ENCODE peak calls at places on chromosomes 13 and 19, in seven cellular contexts. P is effector memory CD4-positive, alpha-beta T cell; N is AG10803; K is omental fat pad; Q is ascending aorta; T is fibroblast of mammary gland; C is cardiac fibroblast. D is an unnamed sample.
A peak's percentile ranks its signal among the peaks of the same experiment; 100 is the strongest.

GRCh38 chr19:55528030-55528801 is 8.7 kb downstream of the SBK2 start:
- DNase-seq in P (no peak), N (peak; percentile 37), K (no peak), Q (no peak), T (no peak), C (no peak), D (no peak)

GRCh38 chr13:99995503-99996176 is 14.1 kb downstream of the ZIC2 start:
- DNase-seq in P (no peak), N (no peak), K (no peak), Q (peak; percentile 22), T (no peak), C (no peak), D (no peak)

GRCh38 chr19:41535029-41535622 is 40.8 kb upstream of the CEACAM21 start:
- DNase-seq in P (no peak), N (no peak), K (no peak), Q (no peak), T (no peak), C (no peak), D (no peak)

GRCh38 chr13:66895780-66896179 is 334.4 kb downstream of the PCDH9 start:
- DNase-seq in P (no peak), N (no peak), K (no peak), Q (no peak), T (no peak), C (no peak), D (no peak)

GRCh38 chr13:107271226-107271625 is 703.3 kb upstream of the ARGLU1 start:
- DNase-seq in P (no peak), N (no peak), K (no peak), Q (no peak), T (peak; percentile 26), C (peak; percentile 72), D (no peak)

GRCh38 chr19:6772028-6772865 is at the start of gene VAV1:
- DNase-seq in P (peak; percentile 74), N (no peak), K (no peak), Q (peak; percentile 72), T (no peak), C (no peak), D (peak; percentile 80)

GRCh38 chr19:2324220-2324948 is 4.0 kb downstream of the LSM7 start:
- DNase-seq in P (no peak), N (no peak), K (no peak), Q (no peak), T (no peak), C (no peak), D (no peak)

GRCh38 chr13:41457589-41458186 is 338 bp downstream of the RGCC start:
- DNase-seq in P (no peak), N (no peak), K (no peak), Q (no peak), T (no peak), C (no peak), D (peak; percentile 33)

GRCh38 chr19:47779524-47780214 is 1.2 kb downstream of the SELENOW start:
- DNase-seq in P (no peak), N (peak; percentile 28), K (no peak), Q (peak; percentile 84), T (no peak), C (peak; percentile 22), D (peak; percentile 51)

GRCh38 chr19:34982275-34982674 is 17.8 kb upstream of the GRAMD1A start:
- DNase-seq in P (no peak), N (no peak), K (no peak), Q (no peak), T (no peak), C (no peak), D (no peak)

GRCh38 chr19:46077815-46078167 is 37.0 kb upstream of the IGFL4 start:
- DNase-seq in P (no peak), N (no peak), K (no peak), Q (no peak), T (no peak), C (no peak), D (no peak)

GRCh38 chr19:30065680-30066606 is 123.9 kb downstream of the URI1 start:
- DNase-seq in P (no peak), N (no peak), K (no peak), Q (peak; percentile 27), T (no peak), C (no peak), D (no peak)

GRCh38 chr13:41193469-41193868 is 900 bp downstream of the KBTBD7 start:
- DNase-seq in P (no peak), N (no peak), K (no peak), Q (no peak), T (no peak), C (no peak), D (no peak)

GRCh38 chr13:75359266-75359665 is 122.7 kb downstream of the TBC1D4 start:
- DNase-seq in P (no peak), N (peak; percentile 92), K (no peak), Q (no peak), T (peak; percentile 92), C (peak; percentile 72), D (no peak)

GRCh38 chr13:100826441-100826840 is 151.8 kb upstream of the TMTC4 start:
- DNase-seq in P (no peak), N (no peak), K (no peak), Q (no peak), T (no peak), C (no peak), D (no peak)

GRCh38 chr19:34224996-34225658 is 29.2 kb upstream of the GARRE1 start:
- DNase-seq in P (no peak), N (peak; percentile 23), K (no peak), Q (no peak), T (peak; percentile 54), C (peak; percentile 22), D (no peak)

GRCh38 chr19:38683393-38684077 is 36.1 kb downstream of the ACTN4 start:
- DNase-seq in P (peak; percentile 59), N (peak; percentile 89), K (peak; percentile 64), Q (peak; percentile 92), T (peak; percentile 90), C (peak; percentile 87), D (peak; percentile 84)

GRCh38 chr13:80038371-80038770 is 302.6 kb downstream of the SPRY2 start:
- DNase-seq in P (no peak), N (no peak), K (no peak), Q (no peak), T (no peak), C (no peak), D (no peak)

GRCh38 chr19:8397746-8398721 is 7.9 kb downstream of the RAB11B start:
- DNase-seq in P (no peak), N (no peak), K (no peak), Q (no peak), T (no peak), C (no peak), D (no peak)

GRCh38 chr19:41882568-41883462 is at the start of gene ARHGEF1:
- DNase-seq in P (peak; percentile 58), N (peak; percentile 27), K (no peak), Q (no peak), T (no peak), C (peak; percentile 39), D (peak; percentile 63)

GRCh38 chr13:94345374-94346195 is 133.9 kb downstream of the DCT start:
- DNase-seq in P (no peak), N (peak; percentile 59), K (no peak), Q (no peak), T (peak; percentile 56), C (peak; percentile 70), D (no peak)

GRCh38 chr19:51505904-51506303 is 4.3 kb upstream of the SIGLEC12 start:
- DNase-seq in P (no peak), N (no peak), K (no peak), Q (no peak), T (no peak), C (no peak), D (no peak)

GRCh38 chr19:2415973-2416319 is 11.4 kb downstream of the TIMM13 start:
- DNase-seq in P (no peak), N (no peak), K (no peak), Q (no peak), T (no peak), C (no peak), D (no peak)

GRCh38 chr19:39969266-39969665 is 1.7 kb upstream of the PSMC4 start:
- DNase-seq in P (no peak), N (no peak), K (no peak), Q (peak; percentile 33), T (peak; percentile 45), C (no peak), D (no peak)

GRCh38 chr13:26037302-26037701 is 14.5 kb downstream of the SHISA2 start:
- DNase-seq in P (no peak), N (no peak), K (no peak), Q (no peak), T (no peak), C (peak; percentile 28), D (no peak)

GRCh38 chr13:73092831-73093230 is 34.0 kb downstream of the KLF5 start:
- DNase-seq in P (no peak), N (no peak), K (no peak), Q (no peak), T (no peak), C (no peak), D (no peak)

GRCh38 chr19:46060012-46060411 is 19.2 kb upstream of the IGFL4 start:
- DNase-seq in P (no peak), N (no peak), K (no peak), Q (no peak), T (no peak), C (no peak), D (no peak)